ENCODE peak calls at places on chromosomes 13 and 19, in six cellular contexts. U, V, A, O, Y and X are unnamed samples.

GRCh38 chr19:4372630-4373367 is 27.5 kb downstream of the SH3GL1 start:
- DNase-seq in U (no peak), V (no peak), A (no peak), O (no peak), Y (no peak), X (no peak)

GRCh38 chr13:32642858-32643257 is 56.6 kb downstream of the PDS5B start:
- DNase-seq in U (no peak), V (no peak), A (no peak), O (no peak), Y (no peak), X (no peak)

GRCh38 chr19:13718733-13719132 is 45.6 kb upstream of the MRI1 start:
- DNase-seq in U (no peak), V (no peak), A (no peak), O (no peak), Y (peak), X (no peak)

GRCh38 chr13:24927810-24928404 is 163.9 kb downstream of the RNF17 start:
- DNase-seq in U (no peak), V (no peak), A (no peak), O (no peak), Y (no peak), X (no peak)

GRCh38 chr19:55549500-55550320 is 4.4 kb upstream of the SBK3 start:
- DNase-seq in U (no peak), V (no peak), A (no peak), O (no peak), Y (peak), X (no peak)

GRCh38 chr13:40152904-40153303 is 497.4 kb downstream of the COG6 start:
- DNase-seq in U (no peak), V (no peak), A (no peak), O (no peak), Y (no peak), X (no peak)

GRCh38 chr19:13132471-13133166 is 14.6 kb downstream of the NACC1 start:
- DNase-seq in U (no peak), V (no peak), A (no peak), O (no peak), Y (peak), X (no peak)

GRCh38 chr19:46493236-46494114 is 2.2 kb downstream of the PNMA8B start:
- DNase-seq in U (no peak), V (no peak), A (no peak), O (no peak), Y (no peak), X (no peak)

GRCh38 chr13:91580749-91581148 is 182.3 kb downstream of the GPC5 start:
- DNase-seq in U (no peak), V (no peak), A (no peak), O (no peak), Y (no peak), X (no peak)

GRCh38 chr13:100347941-100348340 is 240.6 kb downstream of the GGACT start:
- DNase-seq in U (no peak), V (no peak), A (no peak), O (no peak), Y (no peak), X (no peak)

GRCh38 chr13:36418022-36418805 is 14.1 kb upstream of the CCNA1 start:
- DNase-seq in U (no peak), V (no peak), A (no peak), O (no peak), Y (peak), X (no peak)

GRCh38 chr19:13906525-13906904 is 514 bp downstream of the CC2D1A start:
- DNase-seq in U (no peak), V (no peak), A (no peak), O (no peak), Y (no peak), X (no peak)

GRCh38 chr13:110341445-110342247 is 34.6 kb downstream of the COL4A2 start:
- DNase-seq in U (no peak), V (no peak), A (no peak), O (no peak), Y (peak), X (no peak)

GRCh38 chr19:16206046-16206605 is 8.4 kb downstream of the AP1M1 start:
- DNase-seq in U (no peak), V (no peak), A (no peak), O (no peak), Y (no peak), X (no peak)

GRCh38 chr13:102395174-102395573 is 6.7 kb downstream of the FGF14 start:
- DNase-seq in U (no peak), V (no peak), A (no peak), O (no peak), Y (no peak), X (no peak)
- H3K4me3 ChIP-seq in U (peak), V (peak), A (peak), O (peak), Y (no peak), X (peak)

DNA sequence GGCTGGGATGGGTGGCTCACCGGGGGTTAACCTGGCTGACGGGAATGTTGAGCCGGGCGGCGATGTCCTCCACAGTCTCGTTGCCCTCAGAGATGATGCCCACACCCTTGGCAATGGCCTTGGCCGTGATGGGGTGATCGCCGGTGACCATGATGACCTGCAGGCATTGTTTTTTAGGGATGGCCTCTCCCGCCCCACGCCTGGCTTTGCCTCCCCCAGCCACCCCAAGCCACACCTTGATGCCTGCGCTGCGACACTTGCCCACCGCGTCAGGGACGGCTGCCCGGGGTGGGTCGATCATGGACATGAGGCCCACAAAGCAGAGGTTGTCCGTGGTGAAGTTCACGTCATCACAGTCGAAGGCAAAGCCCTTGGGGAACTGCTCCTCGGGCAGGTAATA is 16.1 kb downstream of the ATP1A3 start:
- DNase-seq in U (no peak), V (no peak), A (no peak), O (no peak), Y (no peak), X (no peak)
- TF ChIP-seq POLR2A in U (no peak), V (no peak), A (no peak), O (no peak), Y (no peak), X (no peak)

GRCh38 chr13:78121001-78121400 is 202.4 kb upstream of the EDNRB start:
- DNase-seq in U (no peak), V (no peak), A (no peak), O (no peak), Y (no peak), X (no peak)

GRCh38 chr13:78121459-78122348 is 203.1 kb upstream of the EDNRB start:
- DNase-seq in U (no peak), V (no peak), A (peak), O (peak), Y (peak), X (no peak)
- H3K4me3 ChIP-seq in U (no peak), V (no peak), A (no peak), O (no peak), Y (no peak), X (no peak)

GRCh38 chr19:38095411-38096308 is 128.4 kb downstream of the DPF1 start:
- DNase-seq in U (no peak), V (no peak), A (peak), O (peak), Y (peak), X (no peak)
- TF ChIP-seq POLR2A in U (no peak), V (no peak), A (no peak), O (no peak), Y (no peak), X (no peak)

DNA sequence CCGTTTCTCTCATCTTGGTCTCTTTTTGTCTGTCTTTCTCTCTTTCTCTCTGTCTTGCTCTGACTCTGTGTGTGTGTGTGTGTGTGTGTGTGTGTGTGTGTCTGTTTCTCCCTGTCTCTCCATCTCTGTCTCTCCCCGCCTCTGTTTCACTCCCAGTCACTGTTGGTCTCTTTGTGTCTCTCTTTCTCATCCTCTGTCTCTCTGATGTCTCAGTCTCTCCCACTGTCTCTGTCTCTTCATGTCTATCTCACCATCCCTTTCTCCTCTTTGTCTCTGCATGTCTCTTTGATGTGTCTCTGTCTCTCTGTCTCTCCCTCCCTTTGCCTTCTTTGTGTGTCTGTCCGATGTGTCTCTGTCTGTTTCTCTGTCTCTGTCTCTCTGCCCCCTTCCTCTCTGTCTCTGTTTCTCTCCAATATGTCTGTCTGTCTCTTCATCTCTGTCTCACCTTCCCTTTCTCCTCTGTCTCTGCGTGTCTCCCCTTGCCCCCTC is 2.5 kb downstream of the NFIC start:
- DNase-seq in U (no peak), V (no peak), A (no peak), O (no peak), Y (peak), X (no peak)
- H3K4me3 ChIP-seq in U (peak), V (peak), A (peak), O (peak), Y (peak), X (peak)